ENCODE peak calls at places on chromosomes 16 and 17, in five cellular contexts. A is kidney tubule cell, H is occipital lobe, Q is posterior vena cava, R is stomach. G is an unnamed sample.

GRCh38 chr17:32288600-32288999 is 23.0 kb downstream of the RHBDL3 start:
- DNase-seq in R (no peak), H (no peak), A (no peak), Q (no peak), G (no peak)

GRCh38 chr17:5438716-5439445 is at the start of gene C1QBP:
- DNase-seq in A (peak; percentile 93), Q (peak; percentile 98), R (peak; percentile 94), H (peak; percentile 81), G (peak; percentile 83)

GRCh38 chr16:51682905-51683304 is 531.8 kb upstream of the SALL1 start:
- DNase-seq in Q (no peak), H (no peak), A (no peak), R (no peak), G (no peak)

GRCh38 chr16:89593841-89594240 is 18.3 kb downstream of the CPNE7 start:
- DNase-seq in R (no peak), Q (no peak), H (no peak), A (no peak), G (no peak)

GRCh38 chr16:66923247-66923851 is 2.0 kb downstream of the RRAD start:
- DNase-seq in H (no peak), A (peak; percentile 35), Q (no peak), R (no peak), G (no peak)

GRCh38 chr16:80968386-80969113 is 38.1 kb downstream of the CMC2 start:
- DNase-seq in H (no peak), A (peak; percentile 92), R (no peak), Q (no peak), G (peak; percentile 97)

GRCh38 chr16:67773099-67773498 is 33.3 kb downstream of the RANBP10 start:
- DNase-seq in R (no peak), Q (no peak), H (no peak), A (no peak), G (peak; percentile 13)

GRCh38 chr17:15432807-15433547 is 34.4 kb downstream of the CDRT4 start:
- DNase-seq in R (no peak), H (no peak), A (no peak), Q (peak; percentile 56), G (no peak)

GRCh38 chr16:11497851-11498289 is 88.8 kb downstream of the LITAF start:
- DNase-seq in H (no peak), A (peak; percentile 39), R (no peak), Q (peak; percentile 83), G (peak; percentile 45)

GRCh38 chr17:76296889-76297288 is 11.2 kb downstream of the QRICH2 start:
- DNase-seq in H (no peak), R (no peak), Q (no peak), A (no peak), G (no peak)

GRCh38 chr16:66516808-66517585 is 32.9 kb downstream of the TK2 start:
- DNase-seq in H (peak; percentile 89), R (peak; percentile 97), Q (peak; percentile 99), A (peak; percentile 100), G (peak; percentile 100)

GRCh38 chr16:73058616-73059409 is 10.9 kb upstream of the ZFHX3 start:
- DNase-seq in A (peak; percentile 58), R (peak; percentile 43), H (no peak), Q (peak; percentile 83), G (peak; percentile 46)

GRCh38 chr16:3825103-3825502 is 55.4 kb downstream of the CREBBP start:
- DNase-seq in R (no peak), A (no peak), H (no peak), Q (no peak), G (peak; percentile 56)

GRCh38 chr17:43021739-43022512 is at the start of gene VAT1:
- DNase-seq in A (peak; percentile 78), Q (peak; percentile 93), H (peak; percentile 62), R (peak; percentile 82), G (peak; percentile 47)

GRCh38 chr17:7479389-7480192 is at the start of gene ZBTB4:
- DNase-seq in R (peak; percentile 65), H (peak; percentile 69), A (peak; percentile 60), Q (peak; percentile 89), G (no peak)

G was measured in renal cortical epithelial cell.